ENCODE peak calls at places on chromosomes 12 and 14, in four cellular contexts. J is AML-193; R is stimulated activated naive CD4-positive, alpha-beta T cell; F is NAMALWA. D is an unnamed sample.

GRCh38 chr12:71057330-71057729 is 100.5 kb downstream of the TSPAN8 start:
- DNase-seq in J (no peak), R (no peak), F (peak), D (no peak)

GRCh38 chr12:15846887-15847286 is 35.3 kb upstream of the STRAP start:
- DNase-seq in J (no peak), R (no peak), F (no peak), D (no peak)

GRCh38 chr12:12331244-12331771 is 18.7 kb downstream of the MANSC1 start:
- DNase-seq in J (no peak), R (no peak), F (no peak), D (no peak)

GRCh38 chr12:124581299-124581698 is 13.9 kb upstream of the NCOR2 start:
- DNase-seq in J (no peak), R (no peak), F (no peak), D (no peak)

GRCh38 chr12:106021516-106021915 is 117.2 kb downstream of the NUAK1 start:
- DNase-seq in J (no peak), R (no peak), F (no peak), D (no peak)

GRCh38 chr12:27631365-27631764 is 64.9 kb upstream of the REP15 start:
- DNase-seq in J (no peak), R (no peak), F (no peak), D (no peak)

GRCh38 chr12:32471601-32472001 is 72.2 kb downstream of the FGD4 start:
- DNase-seq in J (no peak), R (no peak), F (no peak), D (no peak)

GRCh38 chr12:115235880-115236279 is 551.9 kb upstream of the TBX3 start:
- DNase-seq in J (no peak), R (no peak), F (no peak), D (no peak)

GRCh38 chr12:12720637-12721250 is 3.6 kb downstream of the CDKN1B start:
- DNase-seq in J (peak), R (no peak), F (no peak), D (no peak)

GRCh38 chr12:3537916-3538690 is 47.1 kb downstream of the PRMT8 start:
- DNase-seq in J (no peak), R (no peak), F (no peak), D (no peak)

GRCh38 chr14:102187044-102187443 is 47.3 kb downstream of the WDR20 start:
- DNase-seq in J (no peak), R (no peak), F (no peak), D (no peak)

GRCh38 chr14:60646202-60646886 is 2.9 kb downstream of the SIX1 start:
- DNase-seq in J (no peak), R (no peak), F (no peak), D (no peak)

GRCh38 chr12:121996050-121996944 is 25.4 kb upstream of the BCL7A start:
- DNase-seq in J (no peak), R (no peak), F (no peak), D (no peak)

GRCh38 chr12:29782821-29783772 is 645 bp downstream of the TMTC1 start:
- DNase-seq in J (no peak), R (no peak), F (no peak), D (no peak)

GRCh38 chr12:1356285-1356684 is 238.1 kb downstream of the FBXL14 start:
- DNase-seq in J (no peak), R (no peak), F (no peak), D (no peak)

GRCh38 chr14:93146119-93146518 is 30.4 kb upstream of the ITPK1 start:
- DNase-seq in J (no peak), R (no peak), F (no peak), D (no peak)

GRCh38 chr12:48424644-48425043 is 47.7 kb upstream of the ANP32D start:
- DNase-seq in J (no peak), R (no peak), F (no peak), D (no peak)

GRCh38 chr12:115439008-115439601 is 755.1 kb upstream of the TBX3 start:
- DNase-seq in J (no peak), R (no peak), F (no peak), D (no peak)

GRCh38 chr12:40921563-40922163 is 229.4 kb downstream of the CNTN1 start:
- DNase-seq in J (peak), R (no peak), F (peak), D (no peak)

GRCh38 chr12:123449103-123449736 is 8.7 kb upstream of the SNRNP35 start:
- DNase-seq in J (no peak), R (no peak), F (no peak), D (no peak)

GRCh38 chr12:77256924-77257323 is 191.6 kb upstream of the E2F7 start:
- DNase-seq in J (no peak), R (no peak), F (no peak), D (no peak)

GRCh38 chr14:99966436-99966835 is 98.8 kb upstream of the EVL start:
- DNase-seq in J (no peak), R (no peak), F (no peak), D (no peak)